ENCODE peak calls at places on chromosomes 12 and 14, in four cellular contexts. N is esophagus squamous epithelium, Q is sigmoid colon, G is GM12891. O is an unnamed sample.

GRCh38 chr12:39571351-39571750 is 48.3 kb downstream of the ABCD2 start:
- DNase-seq in Q (no peak), N (no peak), G (no peak), O (no peak)

GRCh38 chr12:65470261-65470660 is 191.8 kb downstream of the MSRB3 start:
- DNase-seq in N (no peak), Q (no peak), G (no peak), O (no peak)

GRCh38 chr14:69812725-69813124 is 15.7 kb upstream of the SLC10A1 start:
- DNase-seq in G (no peak), Q (no peak), N (no peak), O (peak; percentile 43)

GRCh38 chr14:31582286-31582691 is 21.1 kb downstream of the NUBPL start:
- DNase-seq in N (no peak), Q (no peak), G (no peak), O (no peak)

GRCh38 chr14:78631551-78631950 is 461.4 kb downstream of the NRXN3 start:
- DNase-seq in N (no peak), Q (no peak), G (no peak), O (no peak)

GRCh38 chr12:75703131-75703530 is 191.7 kb upstream of the KRR1 start:
- DNase-seq in N (no peak), Q (no peak), G (no peak), O (no peak)

GRCh38 chr12:123936956-123937706 is 35.5 kb downstream of the CCDC92 start:
- DNase-seq in G (no peak), Q (no peak), N (no peak), O (no peak)

GRCh38 chr12:106415134-106415533 is 57.6 kb downstream of the POLR3B start:
- DNase-seq in N (no peak), G (no peak), Q (no peak), O (no peak)

GRCh38 chr14:41604793-41605534 is 1.7 kb upstream of the LRFN5 start:
- DNase-seq in N (no peak), G (no peak), Q (peak; percentile 77), O (no peak)

GRCh38 chr12:29350080-29350479 is 30.9 kb downstream of the ERGIC2 start:
- DNase-seq in G (no peak), Q (no peak), N (no peak), O (peak; percentile 6)

GRCh38 chr12:13435535-13435934 is 239.0 kb downstream of the EMP1 start:
- DNase-seq in Q (no peak), G (no peak), N (no peak), O (no peak)

GRCh38 chr14:51219473-51220448 is 20.3 kb upstream of the TMX1 start:
- DNase-seq in G (no peak), Q (no peak), N (no peak), O (peak; percentile 7)

GRCh38 chr12:119817944-119818343 is 59.2 kb downstream of the CIT start:
- DNase-seq in N (no peak), G (no peak), Q (no peak), O (no peak)

GRCh38 chr12:123104809-123105208 is 46.1 kb downstream of the PITPNM2 start:
- DNase-seq in G (no peak), N (no peak), Q (no peak), O (peak; percentile 27)

GRCh38 chr12:120640840-120641833 is 711 bp downstream of the CABP1 start:
- DNase-seq in Q (no peak), N (no peak), G (peak; percentile 59), O (peak; percentile 22)

GRCh38 chr12:123064356-123064755 is 83.9 kb downstream of the ARL6IP4 start:
- DNase-seq in Q (peak; percentile 84), N (no peak), G (no peak), O (no peak)

GRCh38 chr12:94571556-94571955 is 78.8 kb downstream of the TMCC3 start:
- DNase-seq in N (no peak), Q (no peak), G (no peak), O (peak; percentile 91)

GRCh38 chr12:80154261-80154660 is 54.9 kb downstream of the OTOGL start:
- DNase-seq in Q (no peak), N (no peak), G (no peak), O (no peak)

GRCh38 chr14:32542507-32542906 is 213.4 kb downstream of the AKAP6 start:
- DNase-seq in G (no peak), Q (no peak), N (no peak), O (no peak)

GRCh38 chr14:24701031-24701430 is 67.0 kb upstream of the GZMB start:
- DNase-seq in N (no peak), G (no peak), Q (no peak), O (no peak)

GRCh38 chr12:2998789-2999264 is 39.6 kb downstream of the TEAD4 start:
- DNase-seq in Q (no peak), G (no peak), N (no peak), O (no peak)

GRCh38 chr12:52258335-52258901 is 16.0 kb upstream of the KRT86 start:
- DNase-seq in N (no peak), Q (peak; percentile 37), G (no peak), O (no peak)

GRCh38 chr14:33332497-33332896 is 393.8 kb downstream of the NPAS3 start:
- DNase-seq in N (no peak), Q (no peak), G (no peak), O (no peak)

GRCh38 chr14:101405171-101405883 is 156.0 kb upstream of the DIO3 start:
- DNase-seq in G (no peak), Q (no peak), N (no peak), O (no peak)

DNA sequence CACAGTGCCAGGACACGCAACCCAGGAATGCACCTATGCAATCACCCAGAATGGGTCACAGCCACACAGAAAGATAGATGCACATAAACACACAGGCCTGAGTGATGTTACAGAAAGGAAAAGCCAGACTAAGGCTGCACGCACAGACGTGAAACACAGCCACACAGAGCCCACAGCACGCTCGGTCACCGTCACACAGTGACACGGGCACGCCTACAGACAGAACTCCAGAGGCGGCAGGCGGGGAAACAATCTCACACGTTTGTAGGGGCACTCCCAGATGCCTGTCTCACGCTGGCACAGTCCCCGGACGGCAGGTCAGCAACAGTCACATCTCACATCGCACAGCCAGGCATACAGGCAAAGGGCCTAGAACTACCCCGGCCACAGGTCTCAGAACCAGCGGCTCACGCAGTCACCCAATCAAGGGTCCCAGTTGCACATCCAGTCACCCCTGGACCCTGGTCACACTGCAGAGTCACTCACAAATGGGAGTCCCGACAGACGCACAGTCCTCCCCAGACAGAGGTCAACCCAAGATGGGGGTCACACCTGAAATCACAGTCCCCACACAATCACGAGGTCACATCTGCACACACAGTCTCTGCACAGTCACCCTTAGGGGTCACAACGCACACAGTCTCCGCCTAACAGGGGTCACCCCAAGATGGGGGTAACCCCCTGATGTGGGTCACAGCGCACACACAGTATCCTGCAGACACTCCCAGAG is 790 bp downstream of the SSH1 start:
- DNase-seq in N (no peak), G (no peak), Q (peak; percentile 87), O (peak; percentile 25)
- TF ChIP-seq POLR2A in N (no peak), G (peak; percentile 73), Q (peak; percentile 22), O (peak; percentile 52)

DNA sequence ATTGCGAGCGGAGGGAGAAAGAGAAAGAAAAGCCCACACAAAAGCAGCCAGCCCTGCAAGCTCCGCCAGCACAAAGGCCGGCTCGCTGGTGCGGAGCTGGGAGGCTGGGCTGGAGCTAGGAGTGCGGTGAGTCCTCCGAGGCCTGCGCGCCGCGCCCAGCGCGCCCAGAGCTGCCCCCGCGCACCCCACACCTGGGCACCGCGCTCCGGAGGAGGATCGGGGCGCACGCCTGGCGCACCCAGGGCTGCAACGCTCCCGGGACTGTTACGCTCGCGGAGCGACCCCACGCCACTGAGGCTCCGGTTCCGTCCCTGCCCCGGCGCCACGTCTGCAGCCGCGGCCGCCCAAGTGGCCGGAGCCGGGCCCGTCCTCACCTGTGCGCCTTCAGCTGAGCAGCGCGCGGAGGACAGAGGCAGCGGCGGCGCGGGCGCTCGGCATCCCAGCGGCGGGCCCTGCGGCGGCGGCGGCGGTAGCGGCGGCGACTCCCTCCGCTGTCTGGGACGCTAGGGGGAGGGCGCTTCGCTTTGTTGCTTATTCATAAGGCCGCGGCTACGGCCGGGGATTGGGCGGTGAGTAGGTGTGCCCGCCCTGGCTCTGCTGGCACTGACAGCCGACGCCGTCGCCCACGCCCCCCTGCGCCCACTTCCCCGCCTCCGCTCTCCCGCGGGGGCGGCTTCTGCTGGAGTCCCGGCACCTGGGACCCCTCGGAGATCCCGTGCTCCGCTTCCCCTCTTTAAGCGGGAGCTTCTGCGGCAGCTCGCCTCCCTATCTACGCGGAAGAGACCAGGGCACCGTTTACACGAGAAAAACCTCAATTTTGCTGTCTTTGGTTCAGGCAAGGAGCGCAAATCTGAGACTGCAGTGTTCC is at the start of gene ARMH4:
- DNase-seq in G (peak; percentile 64), N (no peak), Q (peak; percentile 88), O (peak; percentile 63)
- TF ChIP-seq POLR2A in G (no peak), N (no peak), Q (no peak), O (no peak)

GRCh38 chr12:110247340-110248095 is 33.5 kb upstream of the ATP2A2 start:
- DNase-seq in G (no peak), Q (no peak), N (no peak), O (peak; percentile 89)
- TF ChIP-seq POLR2A in G (no peak), Q (no peak), N (no peak), O (peak; percentile 74)

DNA sequence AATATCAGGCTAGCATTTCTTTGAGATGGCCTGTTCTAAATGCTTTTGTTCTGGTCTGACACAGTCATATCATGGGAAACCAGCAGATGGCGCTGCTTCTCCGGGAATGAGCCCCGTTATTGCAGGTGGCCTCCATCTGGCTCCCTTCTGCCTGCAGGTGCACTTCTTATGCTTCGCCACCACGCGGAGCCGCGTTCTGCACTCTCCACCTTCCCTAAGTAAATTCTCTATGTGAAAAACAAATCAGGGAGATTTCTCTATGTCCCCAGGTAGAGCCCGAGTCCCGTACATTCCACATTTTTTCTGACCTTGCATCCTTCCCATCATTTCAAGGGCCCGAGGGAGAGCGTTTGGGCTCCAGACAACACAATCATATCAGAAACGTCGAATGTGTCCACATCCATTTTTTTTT is 26.2 kb downstream of the GLRX5 start:
- DNase-seq in G (peak; percentile 75), N (peak; percentile 21), Q (peak; percentile 87), O (peak; percentile 84)
- TF ChIP-seq POLR2A in G (no peak), N (no peak), Q (no peak), O (no peak)

GRCh38 chr12:47901285-47902093 is 3.3 kb downstream of the VDR start:
- DNase-seq in Q (peak; percentile 52), G (no peak), N (no peak), O (no peak)
- TF ChIP-seq POLR2A in Q (no peak), G (no peak), N (no peak), O (no peak)

GRCh38 chr12:15556411-15556810 is 232.8 kb downstream of the EPS8 start:
- DNase-seq in N (no peak), Q (no peak), G (no peak), O (no peak)
- TF ChIP-seq POLR2A in N (no peak), Q (no peak), G (no peak), O (no peak)

DNA sequence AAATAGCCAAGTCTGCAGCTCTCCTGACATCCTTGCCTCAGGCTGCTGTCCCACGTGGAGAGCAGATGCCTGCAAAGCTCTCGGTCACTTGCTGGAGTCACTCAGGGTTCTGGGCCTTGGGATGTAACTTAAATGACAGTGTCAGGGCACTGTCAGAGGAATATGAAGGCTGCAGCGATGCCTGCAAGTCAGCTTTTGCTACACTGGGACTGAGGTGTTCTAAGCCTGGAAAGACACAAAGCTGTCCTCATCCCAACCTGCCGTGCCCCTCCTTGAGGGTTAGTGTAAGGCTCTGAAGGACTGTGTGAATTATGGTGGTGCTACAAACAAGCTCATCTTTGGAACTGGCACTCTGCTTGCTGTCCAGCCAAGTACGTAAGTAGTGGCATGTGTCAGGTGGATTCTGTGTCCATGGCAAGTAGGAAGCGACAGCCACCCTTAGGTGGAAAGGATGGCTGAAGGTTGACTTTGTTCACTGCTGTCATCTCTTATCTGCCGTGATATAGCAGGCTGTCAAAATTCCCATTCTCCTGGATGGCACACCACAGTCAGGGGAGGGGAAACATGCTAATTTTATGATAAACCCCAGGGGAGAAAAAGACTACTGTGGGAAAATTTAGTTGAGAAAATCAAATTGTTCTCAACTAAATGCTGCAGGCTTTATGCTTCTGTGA is 79.9 kb downstream of the DAD1 start:
- DNase-seq in N (no peak), Q (no peak), G (no peak), O (no peak)
- TF ChIP-seq POLR2A in N (no peak), Q (no peak), G (peak; percentile 83), O (no peak)